ENCODE peak calls at places on chromosomes 1 and 21, in seven cellular contexts. U is NCI-H446 treated with DMSO at 0.1 percent for 48 hours; G is COR-L47; D is stimulated activated CD4-positive, alpha-beta T cell treated with anti-CD3 and anti-CD28 coated beads, Interleukin-12 subunit alpha, Interleukin-12 subunit beta, amount 100 ng/mL, for 48 hours; K is cardiac fibroblast; S is AG08396; R is NCI-H1417 treated with DMSO at 0.1 percent for 48 hours. L is an unnamed sample.

GRCh38 chr21:33640697-33641338 is 723 bp downstream of the CRYZL1 start:
- DNase-seq in U (no peak), G (peak), D (peak), K (peak), S (peak), R (no peak), L (no peak)

GRCh38 chr1:153608742-153609584 is 4.0 kb downstream of the S100A16 start:
- DNase-seq in U (no peak), G (no peak), D (no peak), K (peak), S (peak), R (no peak), L (no peak)

GRCh38 chr1:175969236-175969635 is 225.8 kb upstream of the TNR start:
- DNase-seq in U (no peak), G (no peak), D (no peak), K (no peak), S (no peak), R (no peak), L (no peak)

GRCh38 chr1:57678138-57678537 is 254.3 kb upstream of the DAB1 start:
- DNase-seq in U (no peak), G (no peak), D (no peak), K (no peak), S (no peak), R (peak), L (no peak)

GRCh38 chr1:234936631-234937389 is 191.8 kb downstream of the TOMM20 start:
- DNase-seq in U (no peak), G (no peak), D (no peak), K (peak), S (no peak), R (no peak), L (no peak)

GRCh38 chr21:46142581-46143473 is 12.6 kb downstream of the FTCD start:
- DNase-seq in U (no peak), G (no peak), D (no peak), K (no peak), S (no peak), R (no peak), L (no peak)

GRCh38 chr1:207805841-207806421 is 54.1 kb downstream of the CD46 start:
- DNase-seq in U (peak), G (no peak), D (no peak), K (peak), S (peak), R (no peak), L (no peak)

GRCh38 chr1:225617479-225617878 is 35.4 kb downstream of the ENAH start:
- DNase-seq in U (no peak), G (no peak), D (no peak), K (no peak), S (no peak), R (no peak), L (no peak)

GRCh38 chr1:206000641-206001339 is 2.4 kb downstream of the RAB7B start:
- DNase-seq in U (no peak), G (no peak), D (peak), K (no peak), S (no peak), R (no peak), L (no peak)

GRCh38 chr1:19454265-19455198 is 30.8 kb downstream of the CAPZB start:
- DNase-seq in U (no peak), G (no peak), D (no peak), K (no peak), S (no peak), R (no peak), L (no peak)

GRCh38 chr1:117537291-117537920 is 68.4 kb upstream of the TENT5C start:
- DNase-seq in U (no peak), G (peak), D (no peak), K (no peak), S (no peak), R (no peak), L (peak)

GRCh38 chr1:217403321-217403720 is 227.6 kb downstream of the GPATCH2 start:
- DNase-seq in U (no peak), G (no peak), D (no peak), K (no peak), S (no peak), R (no peak), L (no peak)

GRCh38 chr1:94801919-94802546 is 18.1 kb upstream of the SLC44A3 start:
- DNase-seq in U (peak), G (peak), D (no peak), K (peak), S (peak), R (no peak), L (no peak)

GRCh38 chr1:40315239-40315794 is 1.8 kb downstream of the COL9A2 start:
- DNase-seq in U (peak), G (peak), D (peak), K (peak), S (peak), R (no peak), L (peak)

GRCh38 chr21:25735895-25736597 is 1.3 kb downstream of the GABPA start:
- DNase-seq in U (peak), G (no peak), D (no peak), K (peak), S (peak), R (no peak), L (no peak)

GRCh38 chr21:14550200-14550599 is 4.1 kb upstream of the SAMSN1 start:
- DNase-seq in U (no peak), G (no peak), D (no peak), K (no peak), S (no peak), R (no peak), L (no peak)

GRCh38 chr1:232950919-232951579 is 638 bp downstream of the NTPCR start:
- DNase-seq in U (no peak), G (peak), D (no peak), K (no peak), S (peak), R (no peak), L (peak)

GRCh38 chr1:156608036-156608674 is 6.9 kb upstream of the GPATCH4 start:
- DNase-seq in U (peak), G (peak), D (no peak), K (peak), S (peak), R (peak), L (no peak)

GRCh38 chr1:225813250-225813964 is 3.5 kb downstream of the EPHX1 start:
- DNase-seq in U (no peak), G (peak), D (no peak), K (peak), S (peak), R (peak), L (peak)

GRCh38 chr1:159205225-159205624 is 550 bp downstream of the ACKR1 start:
- DNase-seq in U (no peak), G (no peak), D (no peak), K (no peak), S (no peak), R (no peak), L (no peak)

GRCh38 chr1:164712131-164713031 is 153.4 kb downstream of the PBX1 start:
- DNase-seq in U (no peak), G (no peak), D (no peak), K (peak), S (no peak), R (no peak), L (no peak)

GRCh38 chr1:172789840-172790239 is 130.9 kb downstream of the FASLG start:
- DNase-seq in U (no peak), G (no peak), D (no peak), K (no peak), S (no peak), R (no peak), L (no peak)

GRCh38 chr1:241447056-241447649 is 72.4 kb downstream of the FH start:
- DNase-seq in U (no peak), G (no peak), D (no peak), K (no peak), S (no peak), R (no peak), L (no peak)

GRCh38 chr1:229058111-229058551 is 212.8 kb upstream of the RAB4A start:
- DNase-seq in U (peak), G (peak), D (peak), K (no peak), S (no peak), R (no peak), L (no peak)

GRCh38 chr1:247332215-247332900 is 691 bp upstream of the ZNF496 start:
- DNase-seq in U (no peak), G (peak), D (peak), K (peak), S (peak), R (no peak), L (peak)

GRCh38 chr1:147598631-147599361 is 57.5 kb downstream of the BCL9 start:
- DNase-seq in U (no peak), G (peak), D (no peak), K (peak), S (no peak), R (no peak), L (peak)

GRCh38 chr1:238101923-238102322 is 211.2 kb upstream of the ZP4 start:
- DNase-seq in U (no peak), G (no peak), D (no peak), K (no peak), S (no peak), R (no peak), L (no peak)

GRCh38 chr21:17387030-17387617 is 125.7 kb upstream of the CXADR start:
- DNase-seq in U (peak), G (peak), D (peak), K (peak), S (peak), R (peak), L (peak)

GRCh38 chr1:68057050-68057449 is 6.6 kb upstream of the DIRAS3 start:
- DNase-seq in U (no peak), G (no peak), D (no peak), K (no peak), S (no peak), R (no peak), L (no peak)

GRCh38 chr1:202852163-202852904 is 36.6 kb downstream of the RABIF start:
- DNase-seq in U (no peak), G (peak), D (peak), K (peak), S (peak), R (no peak), L (peak)

GRCh38 chr1:114342376-114342775 is 168.6 kb downstream of the TRIM33 start:
- DNase-seq in U (no peak), G (no peak), D (no peak), K (no peak), S (no peak), R (no peak), L (no peak)

GRCh38 chr1:97778718-97779117 is 142.1 kb downstream of the DPYD start:
- DNase-seq in U (peak), G (no peak), D (no peak), K (peak), S (no peak), R (no peak), L (no peak)

GRCh38 chr1:184366992-184367391 is 19.8 kb upstream of the C1orf21 start:
- DNase-seq in U (no peak), G (no peak), D (no peak), K (peak), S (no peak), R (no peak), L (no peak)

GRCh38 chr1:64505232-64505943 is 35.5 kb downstream of the CACHD1 start:
- DNase-seq in U (no peak), G (peak), D (peak), K (no peak), S (peak), R (no peak), L (no peak)

GRCh38 chr1:167119696-167120095 is 25.8 kb downstream of the STYXL2 start:
- DNase-seq in U (no peak), G (no peak), D (no peak), K (no peak), S (no peak), R (no peak), L (no peak)

GRCh38 chr1:95308276-95308675 is 74.3 kb downstream of the RWDD3 start:
- DNase-seq in U (no peak), G (no peak), D (no peak), K (no peak), S (no peak), R (no peak), L (no peak)

GRCh38 chr21:20276954-20277353 is 721.3 kb upstream of the NCAM2 start:
- DNase-seq in U (no peak), G (no peak), D (no peak), K (no peak), S (no peak), R (no peak), L (no peak)